ENCODE peak calls at places on chromosomes 5 and 9, in nine cellular contexts. L is A549, P is prostate gland, O is PC-3, R is astrocyte of the spinal cord, Z is RWPE1, I is kidney epithelial cell, J is ovary, X is foreskin fibroblast. N is an unnamed sample.

GRCh38 chr5:171676286-171676944 is 109.2 kb upstream of the SMIM23 start:
- DNase-seq in L (no peak), P (no peak), O (no peak), R (no peak), Z (no peak), I (no peak), J (no peak), X (no peak), N (no peak)

GRCh38 chr9:116137010-116137409 is 16.6 kb upstream of the PAPPA start:
- DNase-seq in L (no peak), P (no peak), O (no peak), R (no peak), Z (no peak), I (no peak), J (no peak), X (no peak), N (no peak)

GRCh38 chr5:102865171-102865509 is 110.0 kb downstream of the PAM start:
- DNase-seq in L (no peak), P (no peak), O (no peak), R (no peak), Z (no peak), I (no peak), J (no peak), X (peak), N (no peak)

GRCh38 chr5:179257190-179257741 is 88.0 kb downstream of the ADAMTS2 start:
- DNase-seq in L (no peak), P (no peak), O (no peak), R (no peak), Z (no peak), I (no peak), J (peak), X (no peak), N (no peak)

GRCh38 chr5:163401271-163401670 is 36.1 kb upstream of the CCNG1 start:
- DNase-seq in L (no peak), P (no peak), O (peak), R (no peak), Z (no peak), I (no peak), J (no peak), X (no peak), N (no peak)

GRCh38 chr9:3960661-3961144 is 339.2 kb downstream of the GLIS3 start:
- DNase-seq in L (no peak), P (no peak), O (peak), R (peak), Z (no peak), I (peak), J (no peak), X (peak), N (no peak)

GRCh38 chr5:73625314-73625904 is 587 bp upstream of the ARHGEF28 start:
- DNase-seq in L (peak), P (no peak), O (no peak), R (peak), Z (no peak), I (no peak), J (peak), X (peak), N (no peak)

GRCh38 chr5:168819004-168819626 is 239.9 kb upstream of the PANK3 start:
- DNase-seq in L (no peak), P (no peak), O (no peak), R (no peak), Z (no peak), I (no peak), J (no peak), X (no peak), N (no peak)

GRCh38 chr5:178519155-178519554 is 71.0 kb downstream of the COL23A1 start:
- DNase-seq in L (no peak), P (no peak), O (no peak), R (no peak), Z (no peak), I (no peak), J (no peak), X (no peak), N (no peak)

GRCh38 chr5:147610798-147611197 is 100.9 kb upstream of the DPYSL3 start:
- DNase-seq in L (no peak), P (no peak), O (no peak), R (no peak), Z (no peak), I (no peak), J (no peak), X (no peak), N (no peak)

GRCh38 chr9:132006657-132007370 is 72.9 kb downstream of the MED27 start:
- DNase-seq in L (no peak), P (peak), O (no peak), R (peak), Z (peak), I (no peak), J (no peak), X (peak), N (peak)

GRCh38 chr9:33676746-33677505 is 118.4 kb upstream of the PRSS3 start:
- DNase-seq in L (peak), P (peak), O (peak), R (peak), Z (peak), I (no peak), J (no peak), X (peak), N (peak)

GRCh38 chr5:89695371-89695770 is 714.2 kb downstream of the CETN3 start:
- DNase-seq in L (no peak), P (no peak), O (no peak), R (no peak), Z (no peak), I (no peak), J (no peak), X (no peak), N (no peak)

GRCh38 chr9:114310471-114311450 is 12.1 kb upstream of the ORM1 start:
- DNase-seq in L (no peak), P (no peak), O (no peak), R (no peak), Z (no peak), I (no peak), J (peak), X (no peak), N (no peak)

GRCh38 chr5:124908603-124909451 is 162.4 kb upstream of the ZNF608 start:
- DNase-seq in L (no peak), P (no peak), O (no peak), R (no peak), Z (peak), I (peak), J (no peak), X (no peak), N (peak)

GRCh38 chr9:78906356-78906755 is 609.4 kb downstream of the PSAT1 start:
- DNase-seq in L (no peak), P (no peak), O (no peak), R (no peak), Z (no peak), I (no peak), J (no peak), X (no peak), N (no peak)

GRCh38 chr9:23587903-23588302 is 238.1 kb downstream of the ELAVL2 start:
- DNase-seq in L (no peak), P (no peak), O (peak), R (no peak), Z (no peak), I (no peak), J (no peak), X (no peak), N (no peak)

GRCh38 chr5:147248584-147248983 is 13.8 kb downstream of the STK32A start:
- DNase-seq in L (no peak), P (no peak), O (no peak), R (no peak), Z (no peak), I (no peak), J (no peak), X (no peak), N (no peak)

GRCh38 chr5:77531297-77531696 is 39.2 kb upstream of the WDR41 start:
- DNase-seq in L (no peak), P (no peak), O (no peak), R (no peak), Z (no peak), I (no peak), J (no peak), X (no peak), N (no peak)

GRCh38 chr9:130288926-130289705 is 23.6 kb downstream of the HMCN2 start:
- DNase-seq in L (no peak), P (no peak), O (no peak), R (no peak), Z (no peak), I (no peak), J (no peak), X (no peak), N (no peak)

GRCh38 chr5:168529361-168530234 is 493 bp downstream of the FBLL1 start:
- DNase-seq in L (no peak), P (no peak), O (no peak), R (no peak), Z (no peak), I (no peak), J (no peak), X (no peak), N (peak)

GRCh38 chr9:130021123-130021522 is 21.9 kb downstream of the FNBP1 start:
- DNase-seq in L (no peak), P (no peak), O (peak), R (no peak), Z (no peak), I (no peak), J (no peak), X (no peak), N (no peak)

GRCh38 chr5:68000805-68001204 is 214.8 kb upstream of the PIK3R1 start:
- DNase-seq in L (no peak), P (no peak), O (no peak), R (peak), Z (no peak), I (no peak), J (no peak), X (peak), N (no peak)

GRCh38 chr9:29211681-29212589 is 1638.7 kb upstream of the C9orf72 start:
- DNase-seq in L (peak), P (no peak), O (no peak), R (peak), Z (peak), I (no peak), J (no peak), X (peak), N (peak)

GRCh38 chr9:14107977-14108376 is 206.0 kb downstream of the NFIB start:
- DNase-seq in L (no peak), P (no peak), O (no peak), R (no peak), Z (no peak), I (no peak), J (no peak), X (no peak), N (no peak)
- TF ChIP-seq CTCF in L (no peak), P (no peak), O (no peak), R (no peak), Z (no peak), I (no peak), J (no peak), X (no peak), N (no peak)

GRCh38 chr5:157342822-157343402 is 77.0 kb downstream of the CYFIP2 start:
- DNase-seq in L (peak), P (no peak), O (peak), R (peak), Z (peak), I (no peak), J (no peak), X (no peak), N (peak)
- TF ChIP-seq CTCF in L (peak), P (no peak), O (peak), R (peak), Z (peak), I (peak), J (no peak), X (peak), N (peak)

GRCh38 chr5:93090698-93091097 is 490.3 kb downstream of the NR2F1-AS1 start:
- DNase-seq in L (no peak), P (no peak), O (no peak), R (no peak), Z (no peak), I (no peak), J (no peak), X (no peak), N (no peak)

GRCh38 chr5:93088566-93088965 is 492.5 kb downstream of the NR2F1-AS1 start:
- DNase-seq in L (no peak), P (no peak), O (no peak), R (no peak), Z (no peak), I (no peak), J (no peak), X (no peak), N (no peak)

GRCh38 chr5:93096561-93096960 is 484.5 kb downstream of the NR2F1-AS1 start:
- DNase-seq in L (no peak), P (no peak), O (no peak), R (no peak), Z (no peak), I (no peak), J (no peak), X (no peak), N (no peak)

GRCh38 chr5:93088997-93089396 is 492.0 kb downstream of the NR2F1-AS1 start:
- DNase-seq in L (no peak), P (no peak), O (peak), R (no peak), Z (no peak), I (no peak), J (no peak), X (no peak), N (no peak)

DNA sequence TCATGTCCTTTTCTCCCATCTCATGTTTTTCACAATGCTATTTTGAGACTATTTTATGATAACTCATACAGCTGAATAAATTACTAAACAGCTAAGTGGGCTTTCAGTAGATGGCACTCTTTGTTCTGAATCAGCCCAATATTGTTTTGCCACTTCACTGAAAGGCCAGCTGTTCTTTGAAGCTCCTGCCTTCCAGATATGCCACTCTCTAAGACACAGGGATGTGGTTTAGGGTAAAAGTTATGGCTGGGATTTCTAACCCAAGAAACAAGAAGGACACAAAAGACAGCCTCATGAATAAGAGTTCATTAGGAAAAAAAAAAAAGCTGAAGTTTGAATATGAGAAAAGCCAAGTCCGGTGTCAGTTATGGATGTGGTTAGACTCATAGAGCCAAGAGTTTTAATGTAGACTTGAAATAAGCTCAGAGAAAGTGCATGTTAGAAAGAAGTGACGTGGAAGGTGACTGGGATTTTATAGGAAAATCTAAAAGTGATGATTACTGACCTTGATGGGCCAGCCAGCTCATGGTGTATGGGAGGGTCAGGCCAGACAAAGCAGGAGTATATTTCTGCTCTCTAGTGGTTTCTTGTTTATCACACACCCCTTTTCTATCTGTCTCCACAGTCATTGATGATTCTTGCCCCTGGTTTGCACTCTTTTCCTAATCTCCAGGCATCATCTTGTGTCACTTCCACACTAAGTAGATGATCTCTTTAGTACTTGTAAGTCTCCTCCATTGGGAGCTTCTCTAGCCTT is 488.5 kb downstream of the NR2F1-AS1 start:
- DNase-seq in L (no peak), P (no peak), O (peak), R (peak), Z (peak), I (no peak), J (no peak), X (peak), N (no peak)
- TF ChIP-seq CTCF in L (peak), P (no peak), O (peak), R (peak), Z (peak), I (peak), J (peak), X (peak), N (no peak)

DNA sequence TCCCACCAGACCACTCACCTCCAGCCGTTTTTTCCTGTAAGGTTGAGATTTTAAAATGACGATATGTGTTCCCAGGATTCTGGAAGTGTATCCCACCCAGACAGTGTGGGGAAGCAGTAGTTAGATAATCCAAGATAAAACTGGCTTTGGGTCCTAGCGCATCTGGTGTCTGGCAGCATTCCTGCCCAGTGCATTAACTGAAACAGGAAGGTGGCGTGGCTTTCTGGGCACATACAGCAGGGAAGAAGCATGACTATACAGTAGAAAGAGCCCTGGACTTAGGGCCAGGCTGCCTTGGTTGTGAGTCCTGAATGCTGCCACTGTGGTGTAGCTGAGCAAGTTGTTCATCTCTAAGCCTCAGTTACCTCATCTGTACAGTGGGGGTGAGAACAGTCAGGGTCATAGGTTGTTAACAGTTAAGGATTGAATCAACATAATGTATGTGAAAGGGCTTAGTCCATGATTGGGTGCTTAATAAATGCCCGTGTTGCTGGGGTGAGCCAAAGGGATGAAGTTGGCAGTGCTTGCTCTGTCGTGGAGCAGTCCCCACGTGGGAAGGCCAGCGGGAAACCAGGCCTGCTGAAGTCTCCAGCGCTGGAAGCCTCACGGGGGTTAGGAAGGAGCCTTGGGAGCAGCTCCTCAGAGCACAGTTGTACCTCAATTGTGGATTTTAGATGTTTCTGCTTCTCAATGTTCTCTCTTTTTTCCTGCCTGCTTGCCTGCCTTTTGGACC is 18.0 kb downstream of the CLTA start:
- DNase-seq in L (no peak), P (no peak), O (no peak), R (no peak), Z (no peak), I (no peak), J (no peak), X (no peak), N (no peak)
- TF ChIP-seq CTCF in L (no peak), P (no peak), O (no peak), R (no peak), Z (no peak), I (no peak), J (no peak), X (no peak), N (no peak)

GRCh38 chr5:57432876-57433275 is 49.7 kb downstream of the ACTBL2 start:
- DNase-seq in L (peak), P (no peak), O (peak), R (no peak), Z (peak), I (no peak), J (no peak), X (no peak), N (no peak)
- TF ChIP-seq CTCF in L (peak), P (no peak), O (peak), R (no peak), Z (no peak), I (no peak), J (no peak), X (no peak), N (no peak)

DNA sequence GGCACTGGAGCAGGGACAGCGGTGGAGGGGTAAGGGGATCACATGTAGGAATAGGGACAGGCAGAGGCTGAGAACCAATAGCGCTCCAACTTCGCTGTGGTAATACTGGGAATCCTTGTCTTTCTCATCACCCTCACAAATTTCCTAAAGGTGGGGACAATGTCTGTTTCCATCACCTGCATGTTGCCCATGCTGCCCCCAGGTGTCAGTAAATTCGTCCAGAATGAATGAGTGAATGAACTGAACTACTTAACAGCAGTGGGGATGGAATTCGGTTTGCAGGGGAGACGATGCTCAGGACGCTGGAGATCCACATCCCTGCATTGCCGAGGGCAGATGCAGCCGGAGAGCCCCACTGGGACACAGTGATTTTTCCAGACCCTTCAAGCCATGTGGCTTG is 129.9 kb downstream of the PDZD2 start:
- DNase-seq in L (no peak), P (no peak), O (no peak), R (no peak), Z (no peak), I (no peak), J (no peak), X (no peak), N (no peak)
- TF ChIP-seq CTCF in L (no peak), P (no peak), O (peak), R (no peak), Z (no peak), I (no peak), J (no peak), X (no peak), N (no peak)

GRCh38 chr9:124457887-124458431 is 7.7 kb downstream of the ADGRD2 start:
- DNase-seq in L (no peak), P (no peak), O (no peak), R (no peak), Z (no peak), I (no peak), J (no peak), X (no peak), N (no peak)
- TF ChIP-seq CTCF in L (no peak), P (no peak), O (no peak), R (no peak), Z (no peak), I (no peak), J (no peak), X (no peak), N (no peak)

GRCh38 chr5:11906495-11906894 is 2.2 kb upstream of the CTNND2 start:
- DNase-seq in L (no peak), P (no peak), O (peak), R (no peak), Z (no peak), I (no peak), J (no peak), X (no peak), N (no peak)

GRCh38 chr5:11903614-11904269 is 504 bp downstream of the CTNND2 start:
- DNase-seq in L (peak), P (no peak), O (peak), R (peak), Z (peak), I (no peak), J (no peak), X (no peak), N (peak)

GRCh38 chr5:11904270-11904906 is at the start of gene CTNND2:
- DNase-seq in L (peak), P (peak), O (peak), R (peak), Z (peak), I (no peak), J (no peak), X (no peak), N (peak)

GRCh38 chr5:11905209-11905608 is 963 bp upstream of the CTNND2 start:
- DNase-seq in L (no peak), P (no peak), O (no peak), R (no peak), Z (no peak), I (no peak), J (no peak), X (no peak), N (no peak)

DNA sequence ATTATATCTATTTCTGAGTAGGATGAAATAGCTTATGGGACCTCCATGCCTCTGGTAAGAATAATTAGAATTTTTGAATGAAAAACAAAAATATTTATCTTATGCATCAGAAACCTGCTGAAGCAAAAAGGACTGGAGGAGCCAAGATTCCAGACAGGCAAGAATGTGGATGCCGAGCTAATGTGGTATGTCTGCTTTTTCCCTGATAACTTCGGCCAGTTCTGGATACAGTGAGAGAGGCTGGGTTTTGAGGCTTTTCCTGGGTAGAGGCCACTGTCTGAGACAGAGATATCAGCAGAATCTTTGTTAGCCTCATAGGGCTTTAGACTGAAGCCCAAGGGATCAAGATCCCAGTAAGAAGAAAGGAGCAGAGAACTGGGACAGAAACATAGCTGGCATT is 5.2 kb upstream of the CTNND2 start:
- DNase-seq in L (no peak), P (no peak), O (no peak), R (no peak), Z (no peak), I (no peak), J (no peak), X (no peak), N (no peak)
- TF ChIP-seq CTCF in L (no peak), P (no peak), O (no peak), R (no peak), Z (no peak), I (no peak), J (no peak), X (no peak), N (no peak)

GRCh38 chr5:308672-309271 is 12.7 kb upstream of the AHRR start:
- DNase-seq in L (peak), P (no peak), O (peak), R (peak), Z (peak), I (peak), J (peak), X (no peak), N (peak)
- TF ChIP-seq CTCF in L (no peak), P (no peak), O (peak), R (peak), Z (peak), I (no peak), J (no peak), X (peak), N (no peak)

N was measured in GM13977.